ENCODE peak calls at places on chromosomes 7 and 10, in six cellular contexts. W is mucosa of descending colon, C is heart left ventricle, I is lower leg skin, T is fibroblast of mammary gland, Q is HCT116. V is an unnamed sample.

GRCh38 chr7:54987772-54988171 is 31.0 kb upstream of the EGFR start:
- DNase-seq in W (no peak), C (no peak), I (no peak), T (no peak), Q (no peak), V (no peak)

GRCh38 chr10:21021843-21022594 is 124.9 kb upstream of the NEBL start:
- DNase-seq in W (no peak), C (no peak), I (no peak), T (no peak), Q (no peak), V (peak)

GRCh38 chr10:93220315-93221170 is 146.8 kb downstream of the CYP26A1 start:
- DNase-seq in W (no peak), C (no peak), I (peak), T (no peak), Q (no peak), V (no peak)

GRCh38 chr7:47473499-47474210 is 108.3 kb downstream of the TNS3 start:
- DNase-seq in W (no peak), C (no peak), I (no peak), T (peak), Q (no peak), V (no peak)

GRCh38 chr7:8831386-8831785 is 398.0 kb downstream of the NXPH1 start:
- DNase-seq in W (no peak), C (no peak), I (no peak), T (no peak), Q (no peak), V (no peak)

GRCh38 chr10:89466599-89467035 is 52.2 kb downstream of the IFIT5 start:
- DNase-seq in W (no peak), C (no peak), I (no peak), T (peak), Q (peak), V (peak)

GRCh38 chr7:91025906-91026390 is 238.3 kb upstream of the FZD1 start:
- DNase-seq in W (no peak), C (no peak), I (no peak), T (no peak), Q (no peak), V (no peak)

GRCh38 chr10:122154733-122155366 is 116.2 kb upstream of the BTBD16 start:
- DNase-seq in W (no peak), C (no peak), I (no peak), T (peak), Q (no peak), V (peak)

GRCh38 chr10:105068497-105068896 is 427.4 kb downstream of the SORCS3 start:
- DNase-seq in W (no peak), C (no peak), I (no peak), T (peak), Q (no peak), V (no peak)

GRCh38 chr7:12670071-12670729 is 17.2 kb upstream of the ARL4A start:
- DNase-seq in W (no peak), C (no peak), I (no peak), T (peak), Q (no peak), V (peak)

GRCh38 chr7:73749931-73750776 is 11.6 kb upstream of the ABHD11 start:
- DNase-seq in W (no peak), C (peak), I (no peak), T (no peak), Q (no peak), V (no peak)

GRCh38 chr10:88582411-88582805 is 710 bp downstream of the RNLS start:
- DNase-seq in W (no peak), C (no peak), I (no peak), T (no peak), Q (no peak), V (no peak)

GRCh38 chr10:33280217-33280616 is 54.2 kb downstream of the NRP1 start:
- DNase-seq in W (no peak), C (no peak), I (no peak), T (peak), Q (no peak), V (no peak)

GRCh38 chr7:107850671-107851070 is 40.3 kb upstream of the DLD start:
- DNase-seq in W (no peak), C (no peak), I (no peak), T (peak), Q (no peak), V (no peak)

GRCh38 chr7:130912086-130912909 is 178.3 kb upstream of the KLF14 start:
- DNase-seq in W (no peak), C (no peak), I (no peak), T (peak), Q (no peak), V (peak)

GRCh38 chr10:124530816-124531215 is 69.2 kb downstream of the LHPP start:
- DNase-seq in W (no peak), C (peak), I (no peak), T (no peak), Q (no peak), V (no peak)

GRCh38 chr10:77846718-77847311 is 79.7 kb downstream of the DLG5 start:
- DNase-seq in W (peak), C (peak), I (peak), T (peak), Q (peak), V (peak)

GRCh38 chr7:134016223-134016941 is 110.8 kb upstream of the LRGUK start:
- DNase-seq in W (no peak), C (no peak), I (no peak), T (peak), Q (peak), V (peak)

GRCh38 chr10:29177266-29177832 is 111.5 kb upstream of the LYZL1 start:
- DNase-seq in W (no peak), C (no peak), I (no peak), T (no peak), Q (no peak), V (no peak)

GRCh38 chr10:114103286-114103685 is 59.6 kb downstream of the ADRB1 start:
- DNase-seq in W (no peak), C (no peak), I (no peak), T (peak), Q (peak), V (peak)

GRCh38 chr10:80464557-80465466 is 10.7 kb downstream of the TSPAN14 start:
- DNase-seq in W (no peak), C (peak), I (no peak), T (no peak), Q (no peak), V (no peak)

GRCh38 chr7:159094030-159094740 is 50.5 kb downstream of the VIPR2 start:
- DNase-seq in W (no peak), C (no peak), I (peak), T (no peak), Q (no peak), V (no peak)

GRCh38 chr7:69880848-69881247 is 282.6 kb downstream of the AUTS2 start:
- DNase-seq in W (no peak), C (no peak), I (no peak), T (no peak), Q (no peak), V (no peak)

GRCh38 chr7:70043139-70043538 is 444.9 kb downstream of the AUTS2 start:
- DNase-seq in W (no peak), C (no peak), I (no peak), T (no peak), Q (no peak), V (no peak)

GRCh38 chr7:13989138-13989943 is at the start of gene ETV1:
- DNase-seq in W (peak), C (peak), I (peak), T (peak), Q (no peak), V (peak)

GRCh38 chr7:2644514-2645273 is 12.9 kb downstream of the TTYH3 start:
- DNase-seq in W (peak), C (peak), I (no peak), T (no peak), Q (no peak), V (no peak)

GRCh38 chr10:79331709-79332108 is 15.6 kb upstream of the PPIF start:
- DNase-seq in W (peak), C (peak), I (no peak), T (peak), Q (no peak), V (peak)

GRCh38 chr10:72319416-72320254 is 35.1 kb downstream of the DNAJB12 start:
- DNase-seq in W (peak), C (peak), I (peak), T (peak), Q (peak), V (peak)

GRCh38 chr7:2417981-2418481 is 14.6 kb downstream of the CHST12 start:
- DNase-seq in W (no peak), C (no peak), I (no peak), T (peak), Q (no peak), V (peak)

GRCh38 chr10:125424191-125424847 is 258.6 kb downstream of the TEX36 start:
- DNase-seq in W (no peak), C (no peak), I (peak), T (no peak), Q (no peak), V (no peak)

GRCh38 chr7:73937014-73937413 is 76.1 kb downstream of the TMEM270 start:
- DNase-seq in W (no peak), C (no peak), I (no peak), T (peak), Q (no peak), V (no peak)

GRCh38 chr10:48589266-48589665 is 15.6 kb downstream of the ARHGAP22 start:
- DNase-seq in W (no peak), C (no peak), I (peak), T (peak), Q (no peak), V (peak)

GRCh38 chr10:3978762-3979161 is 193.8 kb upstream of the KLF6 start:
- DNase-seq in W (no peak), C (no peak), I (no peak), T (peak), Q (no peak), V (no peak)

GRCh38 chr7:105452085-105452484 is 63.4 kb upstream of the SRPK2 start:
- DNase-seq in W (no peak), C (no peak), I (no peak), T (no peak), Q (no peak), V (no peak)

GRCh38 chr10:7411671-7412481 is 1.0 kb upstream of the SFMBT2 start:
- DNase-seq in W (no peak), C (peak), I (peak), T (no peak), Q (no peak), V (no peak)

GRCh38 chr7:97798036-97799019 is 66.4 kb downstream of the TAC1 start:
- DNase-seq in W (no peak), C (no peak), I (no peak), T (no peak), Q (no peak), V (no peak)
- TF ChIP-seq CTCF in W (no peak), C (no peak), I (no peak), T (no peak), Q (no peak), V (no peak)

DNA sequence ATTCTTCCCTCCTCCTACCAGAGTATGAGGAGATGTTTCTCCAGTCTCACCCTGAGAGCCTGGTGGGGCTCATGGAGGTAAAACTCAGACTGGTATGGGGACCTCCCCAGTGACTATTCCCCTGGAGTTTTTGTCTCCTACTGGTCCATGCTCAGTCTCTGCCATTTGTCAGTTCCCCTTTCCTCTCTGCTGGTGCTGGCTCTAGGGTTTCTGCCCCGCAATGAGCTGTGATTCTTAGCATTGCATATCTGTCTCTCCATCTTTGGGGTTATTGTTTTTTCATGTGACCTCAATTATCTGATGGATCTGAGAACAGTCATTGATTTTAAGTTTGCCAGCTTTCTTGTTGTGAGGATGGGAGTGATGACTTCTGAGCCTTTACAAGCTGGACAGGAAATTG is 27.0 kb downstream of the NACAD start:
- DNase-seq in W (no peak), C (no peak), I (no peak), T (no peak), Q (no peak), V (no peak)
- H3K4me3 ChIP-seq in W (no peak), C (no peak), I (no peak), T (no peak), Q (no peak), V (no peak)

GRCh38 chr7:30168800-30169584 is 34.2 kb downstream of the MTURN start:
- DNase-seq in W (no peak), C (no peak), I (no peak), T (peak), Q (no peak), V (peak)
- TF ChIP-seq CTCF in W (no peak), C (no peak), I (no peak), T (peak), Q (no peak), V (peak)

GRCh38 chr10:132906836-132907235 is 35.5 kb downstream of the CFAP46 start:
- DNase-seq in W (peak), C (peak), I (no peak), T (no peak), Q (no peak), V (no peak)

GRCh38 chr10:132905661-132906060 is 36.7 kb downstream of the CFAP46 start:
- DNase-seq in W (no peak), C (peak), I (no peak), T (no peak), Q (no peak), V (no peak)

GRCh38 chr10:132904169-132904813 is 38.1 kb downstream of the CFAP46 start:
- DNase-seq in W (peak), C (peak), I (no peak), T (peak), Q (peak), V (peak)

GRCh38 chr10:132906106-132906505 is 36.3 kb downstream of the CFAP46 start:
- DNase-seq in W (peak), C (peak), I (no peak), T (no peak), Q (no peak), V (no peak)

GRCh38 chr10:132904814-132905649 is 37.3 kb downstream of the CFAP46 start:
- DNase-seq in W (peak), C (peak), I (no peak), T (no peak), Q (no peak), V (no peak)
- H3K4me3 ChIP-seq in W (no peak), C (no peak), I (no peak), T (no peak), Q (no peak), V (no peak)

GRCh38 chr10:62851449-62851848 is 35.3 kb upstream of the EGR2 start:
- DNase-seq in W (no peak), C (no peak), I (no peak), T (peak), Q (peak), V (peak)
- TF ChIP-seq CTCF in W (no peak), C (no peak), I (no peak), T (peak), Q (peak), V (peak)

GRCh38 chr10:102796407-102797176 is 40.6 kb downstream of the CYP17A1 start:
- DNase-seq in W (peak), C (peak), I (peak), T (no peak), Q (no peak), V (peak)
- H3K4me3 ChIP-seq in W (no peak), C (peak), I (no peak), T (no peak), Q (no peak), V (no peak)

GRCh38 chr10:119597405-119598186 is 832 bp upstream of the TIAL1 start:
- DNase-seq in W (no peak), C (no peak), I (no peak), T (no peak), Q (no peak), V (no peak)

GRCh38 chr10:119596537-119597404 is at the start of gene TIAL1:
- DNase-seq in W (peak), C (peak), I (peak), T (peak), Q (peak), V (peak)

GRCh38 chr10:119598397-119598796 is 1.6 kb upstream of the TIAL1 start:
- DNase-seq in W (no peak), C (no peak), I (no peak), T (no peak), Q (no peak), V (no peak)

DNA sequence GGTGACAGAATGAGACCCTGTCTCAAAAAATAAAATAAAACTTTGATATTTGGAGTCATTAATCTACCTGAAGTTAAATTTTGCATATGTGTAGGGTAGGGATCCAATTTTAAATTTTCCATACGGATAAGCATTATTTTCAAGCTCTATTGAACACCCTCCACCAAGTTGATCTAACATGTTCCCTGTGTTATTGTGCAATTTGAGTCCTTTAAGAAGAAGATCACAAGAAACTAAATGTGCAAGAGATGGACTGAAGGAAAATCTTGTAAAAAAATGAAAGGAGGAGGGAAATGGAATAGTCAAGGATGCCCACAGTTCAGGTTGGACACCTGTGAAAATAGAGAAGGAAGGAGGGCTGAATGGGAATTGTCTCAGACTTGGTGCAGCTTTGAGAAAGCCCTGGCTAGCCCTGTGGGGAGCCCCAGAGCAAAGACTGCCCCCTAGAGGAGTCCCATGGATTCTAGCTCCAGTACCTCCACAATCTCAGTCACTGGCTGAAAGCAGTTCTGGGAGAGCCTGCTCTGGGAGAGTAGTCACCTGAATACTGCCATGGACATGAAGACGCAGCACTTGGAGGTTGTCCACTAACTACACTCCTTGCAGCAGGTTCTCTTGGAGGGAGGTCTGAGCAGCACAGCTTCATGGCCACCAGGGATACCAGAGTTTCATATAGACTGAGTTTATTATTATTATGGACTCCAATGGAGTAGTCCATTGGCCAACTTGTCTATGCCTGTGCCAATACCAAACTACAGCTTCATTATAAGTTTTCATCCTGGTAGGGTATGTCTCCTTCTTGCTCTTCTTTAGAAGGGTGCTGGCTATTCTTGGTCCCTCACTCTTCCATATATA is 5.7 kb upstream of the TIAL1 start:
- DNase-seq in W (no peak), C (no peak), I (no peak), T (peak), Q (peak), V (peak)
- TF ChIP-seq CTCF in W (no peak), C (peak), I (no peak), T (peak), Q (peak), V (peak)

V was measured in cardiac fibroblast.